ENCODE peak calls at places on chromosomes 11 and 22, in eight cellular contexts. H is stimulated activated CD4-positive, alpha-beta T cell treated with anti-CD3 and anti-CD28 coated beads, Interleukin-2, amount 100 ng/mL, for 48 hours; U is effector memory CD4-positive, alpha-beta T cell; B is T-helper 1 cell; P is kidney tubule cell; J is NCI-H1092; V is GM10248; F is glutamatergic neuron. R is an unnamed sample.

GRCh38 chr22:37492428-37493344 is 6.5 kb upstream of the MFNG start:
- DNase-seq in U (peak), J (no peak), F (peak), B (peak), V (peak), P (peak), H (peak), R (peak)

GRCh38 chr22:50030315-50031188 is 18.0 kb upstream of the IL17REL start:
- DNase-seq in B (peak), U (peak), F (peak), V (peak), P (peak), J (peak), H (peak), R (peak)

GRCh38 chr11:28123151-28123571 is 15.0 kb downstream of the METTL15 start:
- DNase-seq in F (no peak), J (no peak), H (no peak), V (no peak), U (no peak), P (no peak), B (no peak), R (no peak)

GRCh38 chr11:36399745-36400144 is 103.7 kb downstream of the PRR5L start:
- DNase-seq in J (no peak), B (no peak), H (no peak), V (no peak), U (no peak), P (no peak), F (no peak), R (no peak)

GRCh38 chr11:2267306-2267861 is 3.0 kb downstream of the ASCL2 start:
- DNase-seq in V (no peak), U (no peak), P (no peak), F (no peak), J (no peak), B (no peak), H (no peak), R (no peak)

GRCh38 chr11:91804057-91804456 is 420.6 kb upstream of the FAT3 start:
- DNase-seq in H (no peak), J (no peak), F (no peak), P (peak), U (no peak), B (no peak), V (no peak), R (no peak)

GRCh38 chr11:108286369-108286768 is 63.5 kb downstream of the ATM start:
- DNase-seq in J (no peak), U (no peak), H (no peak), B (no peak), P (no peak), F (no peak), V (no peak), R (no peak)

GRCh38 chr11:2591805-2592204 is 108.0 kb downstream of the KCNQ1OT1 start:
- DNase-seq in V (peak), J (no peak), P (no peak), B (no peak), F (peak), H (no peak), U (no peak), R (no peak)

GRCh38 chr22:43293661-43294392 is 49.3 kb downstream of the SCUBE1 start:
- DNase-seq in F (peak), U (no peak), H (no peak), V (no peak), P (peak), J (no peak), B (no peak), R (no peak)

GRCh38 chr22:50487290-50488005 is 789 bp downstream of the MIOX start:
- DNase-seq in V (no peak), J (no peak), F (peak), H (no peak), U (no peak), B (no peak), P (no peak), R (no peak)

GRCh38 chr11:2092956-2093412 is 46.2 kb downstream of the IGF2 start:
- DNase-seq in F (no peak), J (peak), H (peak), U (peak), P (peak), B (peak), V (no peak), R (no peak)

GRCh38 chr11:47466701-47467250 is 17.8 kb upstream of the RAPSN start:
- DNase-seq in U (no peak), V (no peak), H (no peak), B (no peak), F (no peak), J (peak), P (no peak), R (no peak)

GRCh38 chr11:134861490-134862107 is 449.6 kb upstream of the B3GAT1 start:
- DNase-seq in U (no peak), F (no peak), V (no peak), H (no peak), P (no peak), J (no peak), B (no peak), R (no peak)

GRCh38 chr22:40853961-40854360 is 2.5 kb downstream of the ST13 start:
- DNase-seq in P (no peak), U (no peak), H (no peak), F (no peak), B (no peak), J (no peak), V (no peak), R (no peak)

GRCh38 chr11:75786101-75786736 is 17.6 kb downstream of the DGAT2 start:
- DNase-seq in H (no peak), V (peak), U (no peak), F (no peak), P (peak), B (no peak), J (no peak), R (no peak)

GRCh38 chr11:25272214-25272613 is 775.4 kb downstream of the LUZP2 start:
- DNase-seq in U (no peak), J (no peak), H (no peak), V (no peak), F (no peak), B (no peak), P (no peak), R (no peak)

GRCh38 chr22:43077121-43077877 is 11.9 kb downstream of the TTLL1 start:
- DNase-seq in V (no peak), H (no peak), U (no peak), J (no peak), P (no peak), F (no peak), B (no peak), R (no peak)

GRCh38 chr11:111189466-111189865 is 56.1 kb upstream of the POU2AF2 start:
- DNase-seq in U (no peak), J (no peak), V (no peak), P (no peak), F (no peak), H (no peak), B (no peak), R (no peak)

GRCh38 chr22:48536691-48537591 is 1290.7 kb downstream of the BRD1 start:
- DNase-seq in V (no peak), B (no peak), P (peak), U (no peak), F (no peak), J (no peak), H (no peak), R (no peak)

GRCh38 chr11:16393335-16393734 is 37.0 kb upstream of the SOX6 start:
- DNase-seq in F (no peak), P (no peak), U (no peak), H (no peak), B (no peak), J (no peak), V (no peak), R (no peak)

GRCh38 chr11:57144075-57144474 is 37.7 kb upstream of the LRRC55 start:
- DNase-seq in H (no peak), B (no peak), U (no peak), P (no peak), J (no peak), V (no peak), F (no peak), R (no peak)

GRCh38 chr22:31349960-31350359 is 3.8 kb upstream of the PATZ1 start:
- DNase-seq in B (no peak), P (no peak), H (no peak), U (no peak), V (no peak), F (no peak), J (no peak), R (no peak)